ENCODE peak calls at places on chromosome 1, in six cellular contexts. One of them, this sample, is unnamed.

GRCh38 chr1:109161836-109162606 is 48.1 kb downstream of the ELAPOR1 start:
- DNase-seq in tibial nerve: peak; percentile 29
- DNase-seq in PC-3: peak; percentile 56
- DNase-seq in GM23338: peak; percentile 39
- DNase-seq in adrenal gland: no peak
- DNase-seq in left ventricle myocardium inferior: peak; percentile 34
- DNase-seq in this sample: peak; percentile 55

GRCh38 chr1:29801003-29801402 is 564.7 kb downstream of the PTPRU start:
- DNase-seq in left ventricle myocardium inferior: no peak
- DNase-seq in PC-3: no peak
- DNase-seq in GM23338: no peak
- DNase-seq in adrenal gland: no peak
- DNase-seq in tibial nerve: no peak
- DNase-seq in this sample: no peak

GRCh38 chr1:240134113-240134512 is 42.4 kb downstream of the FMN2 start:
- DNase-seq in PC-3: no peak
- DNase-seq in adrenal gland: no peak
- DNase-seq in left ventricle myocardium inferior: no peak
- DNase-seq in GM23338: no peak
- DNase-seq in tibial nerve: no peak
- DNase-seq in this sample: no peak

GRCh38 chr1:17207966-17208418 is 3.1 kb downstream of the PADI1 start:
- DNase-seq in PC-3: peak; percentile 91
- DNase-seq in adrenal gland: no peak
- DNase-seq in GM23338: no peak
- DNase-seq in tibial nerve: no peak
- DNase-seq in left ventricle myocardium inferior: no peak
- DNase-seq in this sample: peak; percentile 92

GRCh38 chr1:7558921-7559869 is 211.9 kb upstream of the VAMP3 start:
- DNase-seq in adrenal gland: no peak
- DNase-seq in tibial nerve: no peak
- DNase-seq in PC-3: no peak
- DNase-seq in left ventricle myocardium inferior: no peak
- DNase-seq in GM23338: no peak
- DNase-seq in this sample: no peak

GRCh38 chr1:202656951-202657646 is 53.2 kb downstream of the SYT2 start:
- DNase-seq in GM23338: peak; percentile 93
- DNase-seq in adrenal gland: no peak
- DNase-seq in tibial nerve: no peak
- DNase-seq in PC-3: peak; percentile 39
- DNase-seq in left ventricle myocardium inferior: no peak
- DNase-seq in this sample: peak; percentile 61

GRCh38 chr1:212737559-212737958 is 37.9 kb upstream of the BATF3 start:
- DNase-seq in GM23338: no peak
- DNase-seq in tibial nerve: no peak
- DNase-seq in adrenal gland: no peak
- DNase-seq in PC-3: no peak
- DNase-seq in left ventricle myocardium inferior: no peak
- DNase-seq in this sample: no peak

GRCh38 chr1:203823306-203823705 is 27.9 kb downstream of the ZBED6 start:
- DNase-seq in left ventricle myocardium inferior: no peak
- DNase-seq in adrenal gland: no peak
- DNase-seq in tibial nerve: no peak
- DNase-seq in GM23338: no peak
- DNase-seq in PC-3: no peak
- DNase-seq in this sample: no peak

GRCh38 chr1:5751171-5751556 is 241.1 kb downstream of the NPHP4 start:
- DNase-seq in left ventricle myocardium inferior: no peak
- DNase-seq in GM23338: no peak
- DNase-seq in tibial nerve: no peak
- DNase-seq in adrenal gland: no peak
- DNase-seq in PC-3: no peak
- DNase-seq in this sample: no peak

GRCh38 chr1:91583326-91583755 is 82.7 kb downstream of the CDC7 start:
- DNase-seq in GM23338: no peak
- DNase-seq in left ventricle myocardium inferior: no peak
- DNase-seq in adrenal gland: no peak
- DNase-seq in tibial nerve: no peak
- DNase-seq in PC-3: peak; percentile 81
- DNase-seq in this sample: no peak

GRCh38 chr1:112806090-112806642 is 91.0 kb upstream of the PPM1J start:
- DNase-seq in adrenal gland: no peak
- DNase-seq in tibial nerve: no peak
- DNase-seq in GM23338: no peak
- DNase-seq in left ventricle myocardium inferior: no peak
- DNase-seq in PC-3: no peak
- DNase-seq in this sample: no peak

GRCh38 chr1:4460651-4461050 is 193.8 kb upstream of the AJAP1 start:
- DNase-seq in PC-3: no peak
- DNase-seq in tibial nerve: no peak
- DNase-seq in GM23338: no peak
- DNase-seq in left ventricle myocardium inferior: no peak
- DNase-seq in adrenal gland: no peak
- DNase-seq in this sample: no peak

GRCh38 chr1:94095112-94095637 is 25.8 kb downstream of the ABCA4 start:
- DNase-seq in PC-3: no peak
- DNase-seq in GM23338: no peak
- DNase-seq in left ventricle myocardium inferior: peak; percentile 90
- DNase-seq in tibial nerve: peak; percentile 86
- DNase-seq in adrenal gland: peak; percentile 34
- DNase-seq in this sample: no peak
- H3K27ac ChIP-seq in PC-3: no peak overlapping the region
- H3K27ac ChIP-seq in GM23338: no peak overlapping the region
- H3K27ac ChIP-seq in left ventricle myocardium inferior: peak overlapping the region; percentile 90
- H3K27ac ChIP-seq in tibial nerve: peak overlapping the region; percentile 85
- H3K27ac ChIP-seq in adrenal gland: no peak overlapping the region
- H3K27ac ChIP-seq in this sample: no peak overlapping the region

GRCh38 chr1:8875216-8875861 is 3.1 kb downstream of the ENO1 start:
- DNase-seq in adrenal gland: no peak
- DNase-seq in tibial nerve: no peak
- DNase-seq in GM23338: no peak
- DNase-seq in PC-3: no peak
- DNase-seq in left ventricle myocardium inferior: no peak
- DNase-seq in this sample: no peak

GRCh38 chr1:8878448-8879347 is at the start of gene ENO1:
- DNase-seq in adrenal gland: peak; percentile 99
- DNase-seq in GM23338: peak; percentile 96
- DNase-seq in PC-3: peak; percentile 97
- DNase-seq in left ventricle myocardium inferior: peak; percentile 98
- DNase-seq in tibial nerve: peak; percentile 98
- DNase-seq in this sample: peak; percentile 100

GRCh38 chr1:8873506-8874229 is 4.8 kb downstream of the ENO1 start:
- DNase-seq in tibial nerve: peak; percentile 60
- DNase-seq in GM23338: peak; percentile 83
- DNase-seq in left ventricle myocardium inferior: peak; percentile 61
- DNase-seq in adrenal gland: peak; percentile 88
- DNase-seq in PC-3: peak; percentile 99
- DNase-seq in this sample: peak; percentile 95

GRCh38 chr1:8874230-8875201 is 4.0 kb downstream of the ENO1 start:
- DNase-seq in left ventricle myocardium inferior: no peak
- DNase-seq in tibial nerve: no peak
- DNase-seq in PC-3: no peak
- DNase-seq in GM23338: no peak
- DNase-seq in adrenal gland: no peak
- DNase-seq in this sample: no peak

GRCh38 chr1:8876099-8876496 is 2.4 kb downstream of the ENO1 start:
- DNase-seq in tibial nerve: no peak
- DNase-seq in left ventricle myocardium inferior: no peak
- DNase-seq in PC-3: no peak
- DNase-seq in GM23338: no peak
- DNase-seq in adrenal gland: no peak
- DNase-seq in this sample: no peak
- H3K27ac ChIP-seq in tibial nerve: peak overlapping the region; percentile 39
- H3K27ac ChIP-seq in left ventricle myocardium inferior: peak overlapping the region; percentile 99
- H3K27ac ChIP-seq in PC-3: peak overlapping the region; percentile 97
- H3K27ac ChIP-seq in GM23338: peak overlapping the region; percentile 94
- H3K27ac ChIP-seq in adrenal gland: no peak overlapping the region
- H3K27ac ChIP-seq in this sample: peak overlapping the region; percentile 99

DNA sequence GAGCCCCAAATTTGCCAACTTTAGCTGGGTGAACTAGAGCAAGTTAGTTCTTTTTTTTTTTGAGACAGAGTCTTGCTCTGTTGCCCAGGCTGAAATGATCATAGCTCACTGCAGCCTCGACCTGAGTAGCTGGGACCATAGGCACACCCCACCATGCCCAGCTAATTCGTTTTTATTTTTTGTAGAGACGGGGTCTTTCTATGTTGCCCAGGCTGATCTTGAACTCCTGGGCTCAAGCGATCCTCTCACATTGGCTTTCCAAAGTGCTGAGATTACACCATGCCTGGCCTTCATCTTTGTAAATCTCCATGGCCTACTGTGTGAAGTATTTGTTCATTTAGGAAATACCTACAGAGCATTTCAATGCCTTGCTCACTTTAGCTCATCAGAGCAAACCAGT is 105.6 kb upstream of the SLC44A3 start:
- DNase-seq in left ventricle myocardium inferior: no peak
- DNase-seq in PC-3: no peak
- DNase-seq in tibial nerve: no peak
- DNase-seq in adrenal gland: no peak
- DNase-seq in GM23338: no peak
- DNase-seq in this sample: no peak
- H3K27ac ChIP-seq in left ventricle myocardium inferior: no peak overlapping the region
- H3K27ac ChIP-seq in PC-3: no peak overlapping the region
- H3K27ac ChIP-seq in tibial nerve: peak overlapping the region; percentile 85
- H3K27ac ChIP-seq in adrenal gland: no peak overlapping the region
- H3K27ac ChIP-seq in GM23338: peak overlapping the region; percentile 16
- H3K27ac ChIP-seq in this sample: peak overlapping the region; percentile 63

GRCh38 chr1:45348966-45349677 is 8.9 kb upstream of the MUTYH start:
- DNase-seq in left ventricle myocardium inferior: no peak
- DNase-seq in PC-3: no peak
- DNase-seq in tibial nerve: no peak
- DNase-seq in GM23338: no peak
- DNase-seq in adrenal gland: no peak
- DNase-seq in this sample: no peak
- H3K27ac ChIP-seq in left ventricle myocardium inferior: peak overlapping the region; percentile 73
- H3K27ac ChIP-seq in PC-3: no peak overlapping the region
- H3K27ac ChIP-seq in tibial nerve: peak overlapping the region; percentile 21
- H3K27ac ChIP-seq in GM23338: no peak overlapping the region
- H3K27ac ChIP-seq in adrenal gland: no peak overlapping the region
- H3K27ac ChIP-seq in this sample: peak overlapping the region; percentile 88

GRCh38 chr1:21338568-21339401 is 48.5 kb upstream of the ECE1 start:
- DNase-seq in adrenal gland: peak; percentile 60
- DNase-seq in tibial nerve: peak; percentile 76
- DNase-seq in PC-3: peak; percentile 87
- DNase-seq in left ventricle myocardium inferior: peak; percentile 78
- DNase-seq in GM23338: no peak
- DNase-seq in this sample: no peak
- H3K27ac ChIP-seq in adrenal gland: peak overlapping the region; percentile 95
- H3K27ac ChIP-seq in tibial nerve: peak overlapping the region; percentile 96
- H3K27ac ChIP-seq in PC-3: peak overlapping the region; percentile 81
- H3K27ac ChIP-seq in left ventricle myocardium inferior: peak overlapping the region; percentile 86
- H3K27ac ChIP-seq in GM23338: no peak overlapping the region
- H3K27ac ChIP-seq in this sample: peak overlapping the region; percentile 82